ENCODE peak calls at places on chromosomes 16 and 17, in nine cellular contexts. Y is mammary epithelial cell, G is astrocyte of the spinal cord, I is esophagus squamous epithelium, X is bronchial epithelial cell, B is epithelial cell of esophagus, H is IMR-90, S is tibial nerve, K is GM12864. L is an unnamed sample.

GRCh38 chr17:73506470-73507435 is 137.5 kb downstream of the SDK2 start:
- DNase-seq in H (no peak), X (no peak), Y (no peak), S (no peak), K (no peak), B (no peak), G (no peak), I (no peak), L (no peak)

GRCh38 chr17:5821057-5821456 is 236.7 kb upstream of the NLRP1 start:
- DNase-seq in I (no peak), K (no peak), B (peak; percentile 63), H (peak; percentile 29), S (no peak), Y (peak; percentile 76), X (peak; percentile 74), G (peak; percentile 12), L (no peak)

GRCh38 chr17:16255481-16255901 is 38.5 kb downstream of the PIGL start:
- DNase-seq in B (no peak), X (no peak), H (peak; percentile 28), G (peak; percentile 57), I (no peak), K (no peak), Y (no peak), S (no peak), L (no peak)

GRCh38 chr17:60156746-60157145 is 7.0 kb downstream of the CA4 start:
- DNase-seq in Y (no peak), X (no peak), I (no peak), S (no peak), K (no peak), B (no peak), G (no peak), H (no peak), L (no peak)

GRCh38 chr16:75062944-75063444 is 53.6 kb downstream of the LDHD start:
- DNase-seq in H (no peak), X (no peak), B (no peak), K (no peak), Y (no peak), S (no peak), G (no peak), I (no peak), L (no peak)

GRCh38 chr16:82156761-82157654 is 13.0 kb downstream of the MPHOSPH6 start:
- DNase-seq in K (no peak), X (peak; percentile 16), I (no peak), B (no peak), H (peak; percentile 13), S (no peak), Y (no peak), G (peak; percentile 5), L (no peak)

GRCh38 chr16:19434584-19434983 is 16.9 kb downstream of the TMC5 start:
- DNase-seq in G (no peak), B (no peak), X (no peak), I (no peak), S (no peak), Y (no peak), H (no peak), K (no peak), L (no peak)

GRCh38 chr17:38706625-38707298 is 1.7 kb downstream of the MLLT6 start:
- DNase-seq in H (no peak), Y (peak; percentile 16), I (no peak), K (no peak), G (no peak), B (no peak), X (no peak), S (no peak), L (no peak)

GRCh38 chr17:17130077-17130844 is 75.9 kb downstream of the PLD6 start:
- DNase-seq in X (no peak), K (no peak), I (no peak), G (no peak), B (no peak), S (no peak), Y (no peak), H (no peak), L (no peak)

GRCh38 chr17:63881935-63882601 is at the start of gene GH2:
- DNase-seq in I (no peak), X (peak; percentile 57), B (peak; percentile 65), H (peak; percentile 34), S (no peak), K (no peak), Y (peak; percentile 21), G (peak; percentile 13), L (no peak)

GRCh38 chr16:19833581-19833980 is 51.1 kb downstream of the GPRC5B start:
- DNase-seq in H (no peak), Y (peak; percentile 45), B (no peak), K (no peak), I (no peak), S (no peak), X (no peak), G (no peak), L (no peak)

GRCh38 chr16:17367034-17367433 is 103.7 kb downstream of the XYLT1 start:
- DNase-seq in K (no peak), Y (no peak), S (no peak), B (no peak), I (no peak), X (no peak), G (no peak), H (no peak), L (no peak)

GRCh38 chr16:58510097-58510775 is 5.1 kb upstream of the SETD6 start:
- DNase-seq in X (no peak), K (no peak), S (no peak), I (no peak), H (no peak), B (no peak), Y (no peak), G (no peak), L (no peak)

DNA sequence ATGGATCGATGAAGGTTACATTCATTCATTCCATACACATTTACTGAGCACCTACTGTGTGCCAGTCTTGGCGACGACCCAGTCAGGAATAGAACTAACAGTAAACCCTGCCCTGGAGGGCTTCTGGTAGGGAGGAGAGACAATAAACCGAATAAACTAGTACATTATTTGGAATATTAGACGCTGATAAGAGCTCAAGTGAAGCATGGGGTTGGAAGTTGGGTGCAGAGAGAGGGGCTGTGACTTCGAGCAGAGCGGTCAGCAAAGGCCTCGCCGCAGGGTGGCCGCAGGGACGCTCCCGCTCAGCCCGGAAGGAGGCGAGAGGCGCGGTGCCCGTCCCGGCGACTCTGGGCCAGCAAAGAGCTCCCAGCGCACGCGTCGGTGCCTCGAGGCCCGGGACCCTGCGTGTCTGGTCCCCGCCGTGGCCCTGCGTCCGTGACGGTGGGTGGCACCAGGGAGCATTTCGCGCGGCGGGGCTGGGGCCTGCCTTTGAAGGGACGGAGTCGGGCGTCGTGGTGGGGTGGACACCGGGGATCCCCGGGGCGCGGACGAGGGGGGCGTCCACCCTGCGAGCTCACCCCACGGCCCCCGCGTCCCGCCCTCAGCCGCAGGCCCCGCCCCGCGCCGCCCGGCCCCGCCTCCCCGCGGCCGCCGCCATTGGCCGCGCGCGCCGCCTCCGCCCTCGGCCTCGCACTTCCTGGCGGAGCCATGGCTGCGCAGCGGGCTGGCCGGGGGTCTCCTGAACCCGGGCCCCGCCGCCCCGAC is at the start of gene KLHL36:
- DNase-seq in K (no peak), X (no peak), G (no peak), Y (no peak), H (no peak), S (peak; percentile 30), I (no peak), B (peak; percentile 35), L (no peak)
- TF ChIP-seq CTCF in K (no peak), X (no peak), G (peak; percentile 3), Y (no peak), H (no peak), S (no peak), I (peak; percentile 10), B (no peak), L (no peak)

GRCh38 chr16:2738615-2739014 is 13.8 kb upstream of the SRRM2 start:
- DNase-seq in K (no peak), Y (no peak), G (no peak), H (no peak), I (no peak), X (no peak), S (no peak), B (no peak), L (no peak)
- H3K4me3 ChIP-seq in K (no peak overlapping the region), Y (no peak overlapping the region), G (no peak overlapping the region), H (no peak overlapping the region), I (no peak overlapping the region), X (no peak overlapping the region), S (no peak overlapping the region), B (no peak overlapping the region), L (no peak overlapping the region)

GRCh38 chr17:47630614-47631013 is 19.1 kb upstream of the KPNB1 start:
- DNase-seq in I (no peak), X (no peak), S (no peak), B (no peak), Y (no peak), G (no peak), H (no peak), K (no peak), L (no peak)

GRCh38 chr17:47628014-47628413 is 21.7 kb upstream of the KPNB1 start:
- DNase-seq in Y (no peak), K (no peak), G (no peak), B (peak; percentile 45), H (no peak), I (no peak), S (no peak), X (no peak), L (no peak)

GRCh38 chr17:47633996-47634395 is 15.7 kb upstream of the KPNB1 start:
- DNase-seq in Y (peak; percentile 68), X (peak; percentile 59), B (peak; percentile 33), I (no peak), S (no peak), H (no peak), K (no peak), G (no peak), L (no peak)

GRCh38 chr17:47632991-47633390 is 16.7 kb upstream of the KPNB1 start:
- DNase-seq in X (no peak), G (no peak), K (no peak), B (no peak), Y (no peak), I (no peak), S (no peak), H (no peak), L (no peak)

GRCh38 chr17:47629826-47630225 is 19.9 kb upstream of the KPNB1 start:
- DNase-seq in S (no peak), I (no peak), Y (no peak), H (no peak), B (no peak), G (no peak), K (no peak), X (no peak), L (no peak)
- TF ChIP-seq CTCF in S (no peak), I (no peak), Y (no peak), H (no peak), B (no peak), G (no peak), K (no peak), X (no peak), L (no peak)

DNA sequence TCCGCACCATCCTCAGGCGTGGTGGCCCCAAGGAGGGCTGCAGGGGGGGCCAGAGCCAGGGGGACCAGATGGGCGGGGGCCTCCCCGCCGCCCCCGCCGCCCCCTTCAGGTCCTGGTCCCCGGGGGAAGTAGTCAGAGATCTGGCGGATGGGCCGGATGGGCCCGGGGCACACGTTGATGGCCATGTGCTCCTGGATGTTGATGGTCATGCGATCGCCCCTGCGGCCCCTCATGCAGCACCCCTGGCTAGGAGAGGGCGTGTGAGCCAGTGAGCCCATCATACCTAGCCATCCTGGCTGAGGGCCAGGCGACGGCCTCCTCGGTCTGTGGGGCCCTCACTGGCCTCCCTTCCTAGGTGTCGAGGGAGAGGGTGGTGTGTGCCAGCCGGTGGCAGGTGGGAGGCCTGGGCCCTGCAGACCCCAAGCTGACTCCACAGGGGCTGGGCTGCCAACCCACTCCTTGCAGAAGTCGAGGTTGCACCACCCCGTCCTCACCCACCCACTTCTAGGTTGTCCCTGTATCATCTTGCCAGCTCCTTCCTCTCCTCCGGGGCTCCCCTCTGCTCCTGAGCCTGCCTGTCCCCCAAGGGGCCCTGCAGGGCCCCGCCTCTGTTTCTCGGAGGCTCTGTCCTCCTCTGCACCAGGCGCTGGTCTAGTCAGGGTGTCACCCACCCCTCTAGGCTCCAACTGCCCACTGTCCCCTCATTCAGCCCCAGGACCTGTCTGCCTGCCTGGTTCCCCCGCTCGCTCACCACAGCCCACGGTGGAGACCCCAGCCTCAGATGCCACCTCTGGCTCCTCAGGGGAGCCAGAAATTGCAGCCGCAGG is 624 bp downstream of the DOC2A start:
- DNase-seq in K (no peak), H (no peak), X (no peak), B (no peak), I (no peak), S (no peak), G (no peak), Y (no peak), L (no peak)
- H3K4me3 ChIP-seq in K (no peak overlapping the region), H (no peak overlapping the region), X (no peak overlapping the region), B (no peak overlapping the region), I (peak overlapping the region; percentile 46), S (no peak overlapping the region), G (no peak overlapping the region), Y (peak overlapping the region; percentile 4), L (no peak overlapping the region)

L was measured in epithelial cell of proximal tubule.